ENCODE peak calls at places on chromosomes 6 and 20, in eight cellular contexts. K is fibroblast of the aortic adventitia, N is HS-27A, O is activated gamma-delta T cell treated with Interleukin-2 at 50 U/mL for 16 hours, W is DMS53, I is NCI-H1105 treated with DMSO at 0.1 percent for 48 hours, H is Karpas-422, S is NCI-H460. R is an unnamed sample.

GRCh38 chr20:46739441-46740213 is 30.2 kb downstream of the SLC2A10 start:
- DNase-seq in S (no peak), H (no peak), K (no peak), I (no peak), W (peak; percentile 91), O (no peak), N (no peak), R (peak; percentile 74)

GRCh38 chr20:63635431-63636141 is 8.7 kb upstream of the GMEB2 start:
- DNase-seq in O (peak; percentile 81), I (no peak), H (no peak), S (no peak), N (no peak), K (no peak), W (no peak), R (no peak)

GRCh38 chr6:112701201-112701600 is 354.1 kb downstream of the RFPL4B start:
- DNase-seq in K (peak; percentile 2), I (peak; percentile 75), H (no peak), N (peak; percentile 64), W (no peak), O (no peak), S (no peak), R (peak; percentile 62)

GRCh38 chr6:17505062-17505476 is 95.0 kb upstream of the FAM8A1 start:
- DNase-seq in I (no peak), O (no peak), S (peak; percentile 14), N (no peak), W (peak; percentile 15), K (peak; percentile 5), H (peak; percentile 69), R (peak; percentile 34)

GRCh38 chr6:11977738-11978137 is 34.4 kb upstream of the HIVEP1 start:
- DNase-seq in W (no peak), K (no peak), N (no peak), S (no peak), H (no peak), I (no peak), O (no peak), R (no peak)

GRCh38 chr20:46004813-46005505 is 3.7 kb upstream of the MMP9 start:
- DNase-seq in K (no peak), S (no peak), I (peak; percentile 16), H (no peak), W (no peak), N (no peak), O (peak; percentile 35), R (no peak)

GRCh38 chr6:83038246-83038645 is 27.4 kb downstream of the UBE3D start:
- DNase-seq in O (no peak), H (no peak), W (no peak), S (no peak), N (no peak), K (no peak), I (no peak), R (no peak)

GRCh38 chr6:27720607-27721580 is 191.3 kb downstream of the OR2B2 start:
- DNase-seq in K (peak; percentile 43), N (peak; percentile 79), I (no peak), H (no peak), O (no peak), W (peak; percentile 18), S (peak; percentile 56), R (peak; percentile 24)

GRCh38 chr20:8131598-8132014 is 460 bp upstream of the PLCB1 start:
- DNase-seq in O (no peak), I (peak; percentile 75), K (peak; percentile 66), W (peak; percentile 84), H (no peak), N (no peak), S (no peak), R (peak; percentile 51)

GRCh38 chr6:168048724-168049025 is 30.3 kb downstream of the FRMD1 start:
- DNase-seq in W (no peak), I (no peak), K (no peak), N (no peak), H (no peak), O (no peak), S (no peak), R (no peak)